ENCODE peak calls at places on chromosome 16, in ten cellular contexts. Z, C, V, U, D, S, G, I, B and T are unnamed samples. For H3K36me3 and H3K27me3, the result is how much of the 10 kb centered on the place peaks cover.

GRCh38 chr16:28267356-28267755 is 25.0 kb upstream of the SBK1 start:
- DNase-seq in Z (no peak), C (no peak), V (no peak), U (no peak), D (no peak), S (no peak), G (no peak), I (no peak), B (no peak), T (no peak)

GRCh38 chr16:66120656-66121055 is 245.8 kb upstream of the CDH5 start:
- DNase-seq in Z (no peak), C (no peak), V (no peak), U (no peak), D (no peak), S (no peak), G (no peak), I (no peak), B (no peak), T (no peak)

GRCh38 chr16:79805621-79806020 is 205.1 kb upstream of the MAF start:
- DNase-seq in Z (peak), C (no peak), V (no peak), U (no peak), D (peak), S (no peak), G (no peak), I (no peak), B (no peak), T (no peak)

GRCh38 chr16:19382084-19382801 is 35.4 kb upstream of the TMC5 start:
- DNase-seq in Z (no peak), C (no peak), V (no peak), U (no peak), D (no peak), S (no peak), G (peak), I (no peak), B (no peak), T (no peak)

GRCh38 chr16:593406-593805 is 3.5 kb downstream of the RAB40C start:
- DNase-seq in Z (no peak), C (no peak), V (no peak), U (no peak), D (no peak), S (peak), G (no peak), I (no peak), B (no peak), T (no peak)

GRCh38 chr16:84718-85452 is 6.9 kb downstream of the MPG start:
- DNase-seq in Z (no peak), C (peak), V (peak), U (no peak), D (no peak), S (no peak), G (peak), I (no peak), B (peak), T (peak)

GRCh38 chr16:7364054-7364407 is 31.4 kb downstream of the RBFOX1 start:
- DNase-seq in Z (no peak), C (no peak), V (no peak), U (no peak), D (no peak), S (no peak), G (no peak), I (no peak), B (no peak), T (no peak)

GRCh38 chr16:72856797-72857196 is 191.1 kb downstream of the ZFHX3 start:
- DNase-seq in Z (peak), C (no peak), V (no peak), U (no peak), D (peak), S (no peak), G (no peak), I (no peak), B (no peak), T (no peak)

GRCh38 chr16:73890524-73891500 is 405.8 kb upstream of the PSMD7 start:
- DNase-seq in Z (peak), C (no peak), V (no peak), U (no peak), D (peak), S (no peak), G (peak), I (no peak), B (no peak), T (no peak)

GRCh38 chr16:85055503-85056210 is 28.1 kb downstream of the KIAA0513 start:
- DNase-seq in Z (no peak), C (no peak), V (peak), U (no peak), D (no peak), S (peak), G (peak), I (no peak), B (peak), T (no peak)

GRCh38 chr16:813204-813915 is 12.8 kb upstream of the GNG13 start:
- DNase-seq in Z (peak), C (peak), V (no peak), U (no peak), D (peak), S (no peak), G (no peak), I (peak), B (no peak), T (no peak)

GRCh38 chr16:27867122-27868110 is 196.1 kb downstream of the GSG1L start:
- DNase-seq in Z (peak), C (peak), V (peak), U (peak), D (peak), S (peak), G (peak), I (peak), B (peak), T (no peak)

GRCh38 chr16:57041182-57042156 is 50.9 kb upstream of the CPNE2 start:
- DNase-seq in Z (no peak), C (no peak), V (no peak), U (no peak), D (no peak), S (no peak), G (peak), I (no peak), B (no peak), T (no peak)

GRCh38 chr16:57538235-57538711 is 1.9 kb upstream of the CCDC102A start:
- DNase-seq in Z (no peak), C (no peak), V (no peak), U (no peak), D (no peak), S (no peak), G (no peak), I (no peak), B (peak), T (no peak)

GRCh38 chr16:89359296-89360147 is 130.8 kb downstream of the ANKRD11 start:
- DNase-seq in Z (no peak), C (no peak), V (peak), U (no peak), D (no peak), S (no peak), G (no peak), I (no peak), B (no peak), T (no peak)

GRCh38 chr16:89364603-89365002 is 125.8 kb downstream of the ANKRD11 start:
- DNase-seq in Z (no peak), C (no peak), V (peak), U (no peak), D (no peak), S (no peak), G (no peak), I (no peak), B (no peak), T (no peak)

GRCh38 chr16:89360760-89361435 is 129.5 kb downstream of the ANKRD11 start:
- DNase-seq in Z (no peak), C (no peak), V (peak), U (no peak), D (no peak), S (no peak), G (no peak), I (no peak), B (no peak), T (no peak)

GRCh38 chr16:89363621-89364393 is 126.6 kb downstream of the ANKRD11 start:
- DNase-seq in Z (peak), C (no peak), V (peak), U (peak), D (no peak), S (no peak), G (no peak), I (no peak), B (no peak), T (no peak)

GRCh38 chr16:89361756-89362155 is 128.6 kb downstream of the ANKRD11 start:
- DNase-seq in Z (no peak), C (no peak), V (no peak), U (no peak), D (no peak), S (no peak), G (no peak), I (no peak), B (no peak), T (no peak)
- TF ChIP-seq CTCF in Z (no peak), C (no peak), V (no peak), U (no peak), D (no peak), S (no peak), G (no peak), I (no peak), B (no peak), T (no peak)

DNA sequence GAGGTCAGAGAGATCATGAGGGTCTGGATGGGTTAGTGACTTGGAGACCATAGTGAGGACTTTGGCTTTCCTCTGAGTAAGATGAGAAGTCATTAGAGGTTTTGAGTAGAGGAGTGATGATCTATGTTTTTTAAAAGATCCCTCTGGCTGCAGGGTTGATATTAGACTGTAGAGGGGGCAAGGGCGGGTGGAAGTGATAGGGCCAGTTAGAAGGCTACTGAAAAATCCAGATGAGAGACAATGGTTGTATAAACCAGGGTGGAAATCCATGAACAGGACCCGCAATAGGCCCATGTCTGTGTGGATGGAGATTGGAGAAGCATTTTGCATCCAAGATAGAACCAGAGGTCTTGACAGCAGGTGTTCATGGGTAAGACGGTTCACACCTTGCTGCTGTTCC is 9.8 kb downstream of the ITGAL start:
- DNase-seq in Z (no peak), C (no peak), V (no peak), U (peak), D (peak), S (no peak), G (no peak), I (no peak), B (no peak), T (no peak)
- H3K36me3 ChIP-seq in Z (under half), C (under half), V (under half), U (under half), D (under half), S (under half), G (under half), I (under half), B (under half), T (under half)

GRCh38 chr16:50298591-50299507 is 32.5 kb downstream of the ADCY7 start:
- DNase-seq in Z (no peak), C (no peak), V (no peak), U (no peak), D (no peak), S (peak), G (no peak), I (peak), B (peak), T (no peak)
- H3K27me3 ChIP-seq in Z (under half), C (under half), V (under half), U (under half), D (under half), S (under half), G (under half), I (under half), B (under half), T (under half)

GRCh38 chr16:2505695-2506094 is 8.1 kb upstream of the ATP6V0C start:
- DNase-seq in Z (no peak), C (no peak), V (no peak), U (no peak), D (no peak), S (no peak), G (no peak), I (no peak), B (no peak), T (no peak)

GRCh38 chr16:2507052-2507678 is 6.6 kb upstream of the ATP6V0C start:
- DNase-seq in Z (no peak), C (no peak), V (no peak), U (no peak), D (peak), S (no peak), G (peak), I (no peak), B (no peak), T (no peak)

GRCh38 chr16:2511128-2511785 is 2.5 kb upstream of the ATP6V0C start:
- DNase-seq in Z (peak), C (peak), V (peak), U (no peak), D (peak), S (no peak), G (no peak), I (peak), B (peak), T (no peak)

GRCh38 chr16:2507679-2508064 is 6.1 kb upstream of the ATP6V0C start:
- DNase-seq in Z (no peak), C (peak), V (no peak), U (no peak), D (no peak), S (no peak), G (no peak), I (peak), B (no peak), T (no peak)

DNA sequence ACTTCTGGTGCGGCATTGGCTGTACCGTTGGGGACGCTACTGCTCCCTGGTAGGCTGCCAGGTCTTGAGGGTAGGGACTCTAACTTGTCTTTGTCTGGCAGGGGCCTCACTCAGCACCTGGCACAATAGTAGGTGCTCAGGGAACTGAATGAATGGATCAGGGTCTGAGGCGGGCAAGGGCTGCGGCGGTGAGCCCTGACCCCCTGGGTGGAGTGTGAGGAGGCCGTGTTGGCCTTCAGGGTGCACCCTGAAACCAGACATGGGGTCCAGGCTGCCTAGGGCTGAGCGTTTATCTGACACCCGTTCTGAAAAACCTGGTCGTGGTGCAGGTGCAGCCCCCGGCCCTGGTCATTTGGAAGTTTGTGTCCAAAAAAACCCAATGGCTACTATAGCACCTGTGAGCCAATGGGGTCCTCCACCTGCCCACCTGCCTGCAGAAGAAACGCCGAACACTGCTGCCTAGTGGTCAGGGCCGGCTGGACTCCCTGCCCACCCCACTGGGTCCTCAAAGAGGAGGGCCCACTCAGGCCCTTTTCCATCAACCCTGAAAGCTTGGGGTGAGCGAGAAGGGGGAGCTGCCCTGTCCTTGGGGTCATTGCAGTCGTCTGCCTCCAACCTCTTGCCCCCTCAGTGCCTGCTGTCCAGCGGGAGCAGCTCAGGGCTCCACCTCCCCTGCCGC is 4.9 kb upstream of the ATP6V0C start:
- DNase-seq in Z (no peak), C (peak), V (no peak), U (no peak), D (no peak), S (no peak), G (no peak), I (no peak), B (no peak), T (no peak)
- TF ChIP-seq CTCF in Z (no peak), C (no peak), V (no peak), U (no peak), D (peak), S (no peak), G (no peak), I (no peak), B (no peak), T (no peak)

GRCh38 chr16:70754874-70755600 is 45.9 kb downstream of the VAC14 start:
- DNase-seq in Z (no peak), C (no peak), V (no peak), U (no peak), D (no peak), S (no peak), G (no peak), I (no peak), B (no peak), T (no peak)
- H3K36me3 ChIP-seq in Z (under half), C (under half), V (under half), U (under half), D (under half), S (under half), G (under half), I (under half), B (under half), T (under half)

DNA sequence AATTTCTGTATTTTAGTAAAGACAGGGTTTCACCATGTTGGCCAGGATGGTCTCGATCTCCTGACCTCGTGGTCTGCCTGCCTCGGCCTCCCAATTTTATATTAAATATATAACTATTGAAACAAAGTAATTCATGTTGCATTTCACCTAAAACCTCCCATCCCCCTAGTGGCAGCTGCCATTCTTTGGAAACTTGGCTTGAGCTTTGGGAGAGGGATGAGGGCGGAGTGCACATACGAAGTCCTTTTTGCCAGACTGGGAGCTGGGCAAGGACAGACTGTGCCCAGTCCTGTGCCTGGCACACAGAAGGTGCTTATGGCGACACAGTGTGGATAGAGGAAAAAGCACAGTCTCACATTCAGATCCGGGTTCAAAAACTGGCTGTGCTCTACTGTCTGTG is 83.8 kb downstream of the NETO2 start:
- DNase-seq in Z (no peak), C (no peak), V (no peak), U (no peak), D (no peak), S (no peak), G (no peak), I (no peak), B (no peak), T (no peak)
- H3K27me3 ChIP-seq in Z (under half), C (under half), V (under half), U (under half), D (under half), S (under half), G (under half), I (under half), B (under half), T (under half)

DNA sequence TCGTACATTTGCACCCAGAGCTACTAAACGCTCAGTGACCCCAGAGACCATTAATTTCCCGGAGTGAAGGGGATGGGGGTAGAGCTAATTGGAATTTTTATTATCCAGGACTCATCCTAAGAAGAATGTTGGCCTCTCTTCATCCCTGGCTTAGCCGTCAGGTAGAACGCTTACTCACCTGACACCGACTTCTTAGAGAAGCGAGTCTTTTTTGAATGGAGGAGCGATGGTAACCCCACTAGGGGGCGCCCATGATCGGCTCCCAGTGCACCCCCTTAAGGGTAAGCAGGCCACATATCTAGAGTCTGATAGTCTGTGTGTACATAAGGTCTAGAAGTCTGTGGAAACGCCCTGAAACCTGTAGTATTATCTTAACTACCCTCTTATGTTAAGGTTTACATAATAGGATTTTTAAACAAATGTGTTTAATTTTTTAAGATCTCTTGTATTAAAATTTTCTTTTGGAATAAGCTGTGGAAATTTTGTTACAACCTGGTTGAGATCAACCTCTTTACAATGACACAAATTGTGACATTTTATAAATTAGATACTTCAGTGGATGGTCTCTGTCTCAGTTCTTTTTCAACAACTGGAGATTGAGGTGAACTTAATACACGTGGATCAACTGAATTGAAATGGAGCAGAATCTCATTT is 229.8 kb downstream of the CPPED1 start:
- DNase-seq in Z (peak), C (no peak), V (peak), U (peak), D (peak), S (peak), G (no peak), I (peak), B (no peak), T (peak)
- TF ChIP-seq CTCF in Z (peak), C (peak), V (peak), U (peak), D (peak), S (peak), G (peak), I (peak), B (no peak), T (peak)

DNA sequence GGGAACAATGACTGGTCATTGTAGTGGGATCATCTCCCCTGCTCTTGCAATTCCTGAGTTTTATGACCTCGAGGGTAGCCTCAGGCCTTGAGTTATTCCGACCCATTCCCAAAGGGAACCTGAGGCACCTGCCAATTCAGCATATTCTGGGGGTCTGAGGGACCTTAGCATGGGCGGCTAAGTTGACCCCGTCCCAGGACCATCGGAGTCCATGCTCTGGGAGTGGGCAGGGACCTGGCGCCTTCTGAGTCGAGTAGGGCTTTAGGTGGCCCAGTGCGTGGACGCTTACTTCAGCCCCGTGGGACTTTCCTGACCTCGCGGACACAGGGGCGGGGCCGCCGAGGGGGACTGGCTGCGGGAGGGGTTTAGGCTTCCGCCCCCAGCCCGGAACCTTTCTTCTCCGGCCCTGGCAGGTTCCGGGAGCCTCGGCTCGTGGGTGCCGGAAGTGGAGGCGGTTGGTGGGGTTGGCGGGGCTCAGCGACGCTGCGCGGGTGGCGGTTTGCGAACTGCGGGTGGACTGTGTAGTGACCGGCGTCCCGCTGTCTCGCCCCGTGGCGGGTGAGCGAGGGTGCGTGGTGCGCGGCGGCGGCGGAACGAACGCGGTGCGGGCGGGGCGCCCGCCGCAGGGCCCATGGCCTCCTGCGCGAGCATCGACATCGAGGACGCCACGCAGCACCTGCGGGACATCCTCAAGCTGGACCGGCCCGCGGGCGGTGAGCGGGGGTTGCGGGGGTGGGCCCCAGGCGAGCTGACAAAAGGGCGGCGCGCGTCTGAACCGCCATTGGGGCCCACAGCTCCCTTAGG is at the start of gene EDC4:
- DNase-seq in Z (peak), C (peak), V (peak), U (peak), D (peak), S (peak), G (peak), I (peak), B (peak), T (no peak)
- H3K36me3 ChIP-seq in Z (under half), C (under half), V (under half), U (under half), D (under half), S (under half), G (under half), I (half or more), B (under half), T (under half)

GRCh38 chr16:86285938-86286921 is 224.1 kb upstream of the FOXF1 start:
- DNase-seq in Z (peak), C (no peak), V (no peak), U (no peak), D (no peak), S (no peak), G (no peak), I (no peak), B (no peak), T (no peak)
- H3K27me3 ChIP-seq in Z (half or more), C (under half), V (half or more), U (half or more), D (half or more), S (under half), G (half or more), I (half or more), B (half or more), T (half or more)